ENCODE peak calls at places on chromosome 12, in nine cellular contexts. One of them, this sample, is unnamed.

GRCh38 chr12:61023231-61023630 is 1237.0 kb upstream of the USP15 start:
- DNase-seq in ureter: no peak
- DNase-seq in amygdala: no peak
- DNase-seq in activated gamma-delta T cell treated with Interleukin-2 at 50 U/mL for 16 hours: no peak
- DNase-seq in activated T-cell treated with anti-CD3 and anti-CD28 coated beads, Interleukin-2, amount 50 U/mL, for 72 hours: no peak
- DNase-seq in Daoy: no peak
- DNase-seq in H7: no peak
- DNase-seq in skeletal muscle cell: no peak
- DNase-seq in caudate nucleus: no peak
- DNase-seq in this sample: no peak

GRCh38 chr12:23049180-23049579 is 424.2 kb downstream of the ETNK1 start:
- DNase-seq in Daoy: no peak
- DNase-seq in H7: no peak
- DNase-seq in skeletal muscle cell: no peak
- DNase-seq in ureter: no peak
- DNase-seq in caudate nucleus: no peak
- DNase-seq in activated gamma-delta T cell treated with Interleukin-2 at 50 U/mL for 16 hours: no peak
- DNase-seq in activated T-cell treated with anti-CD3 and anti-CD28 coated beads, Interleukin-2, amount 50 U/mL, for 72 hours: no peak
- DNase-seq in amygdala: no peak
- DNase-seq in this sample: no peak

GRCh38 chr12:104686196-104686595 is 229.4 kb downstream of the CHST11 start:
- DNase-seq in amygdala: no peak
- DNase-seq in activated gamma-delta T cell treated with Interleukin-2 at 50 U/mL for 16 hours: no peak
- DNase-seq in skeletal muscle cell: no peak
- DNase-seq in ureter: no peak
- DNase-seq in caudate nucleus: no peak
- DNase-seq in activated T-cell treated with anti-CD3 and anti-CD28 coated beads, Interleukin-2, amount 50 U/mL, for 72 hours: no peak
- DNase-seq in Daoy: peak; percentile 47
- DNase-seq in H7: no peak
- DNase-seq in this sample: no peak

GRCh38 chr12:75315518-75315917 is 14.6 kb downstream of the CAPS2 start:
- DNase-seq in activated T-cell treated with anti-CD3 and anti-CD28 coated beads, Interleukin-2, amount 50 U/mL, for 72 hours: no peak
- DNase-seq in caudate nucleus: no peak
- DNase-seq in H7: no peak
- DNase-seq in ureter: no peak
- DNase-seq in amygdala: no peak
- DNase-seq in Daoy: peak; percentile 37
- DNase-seq in activated gamma-delta T cell treated with Interleukin-2 at 50 U/mL for 16 hours: no peak
- DNase-seq in skeletal muscle cell: peak; percentile 22
- DNase-seq in this sample: no peak

GRCh38 chr12:124727922-124728321 is 135.7 kb downstream of the SCARB1 start:
- DNase-seq in caudate nucleus: no peak
- DNase-seq in skeletal muscle cell: no peak
- DNase-seq in H7: no peak
- DNase-seq in Daoy: no peak
- DNase-seq in ureter: no peak
- DNase-seq in activated gamma-delta T cell treated with Interleukin-2 at 50 U/mL for 16 hours: no peak
- DNase-seq in amygdala: no peak
- DNase-seq in activated T-cell treated with anti-CD3 and anti-CD28 coated beads, Interleukin-2, amount 50 U/mL, for 72 hours: no peak
- DNase-seq in this sample: no peak

GRCh38 chr12:55700255-55701018 is 7.3 kb downstream of the ITGA7 start:
- DNase-seq in skeletal muscle cell: no peak
- DNase-seq in activated gamma-delta T cell treated with Interleukin-2 at 50 U/mL for 16 hours: no peak
- DNase-seq in activated T-cell treated with anti-CD3 and anti-CD28 coated beads, Interleukin-2, amount 50 U/mL, for 72 hours: no peak
- DNase-seq in H7: no peak
- DNase-seq in ureter: no peak
- DNase-seq in caudate nucleus: no peak
- DNase-seq in Daoy: peak; percentile 86
- DNase-seq in amygdala: no peak
- DNase-seq in this sample: no peak

GRCh38 chr12:5503774-5504173 is 71.9 kb downstream of the NTF3 start:
- DNase-seq in amygdala: no peak
- DNase-seq in skeletal muscle cell: no peak
- DNase-seq in H7: no peak
- DNase-seq in Daoy: no peak
- DNase-seq in activated T-cell treated with anti-CD3 and anti-CD28 coated beads, Interleukin-2, amount 50 U/mL, for 72 hours: no peak
- DNase-seq in activated gamma-delta T cell treated with Interleukin-2 at 50 U/mL for 16 hours: no peak
- DNase-seq in caudate nucleus: no peak
- DNase-seq in ureter: no peak
- DNase-seq in this sample: no peak

GRCh38 chr12:109428038-109428629 is 49.0 kb downstream of the KCTD10 start:
- DNase-seq in H7: peak; percentile 85
- DNase-seq in activated gamma-delta T cell treated with Interleukin-2 at 50 U/mL for 16 hours: peak; percentile 75
- DNase-seq in skeletal muscle cell: peak; percentile 25
- DNase-seq in Daoy: peak; percentile 80
- DNase-seq in caudate nucleus: peak; percentile 61
- DNase-seq in amygdala: no peak
- DNase-seq in activated T-cell treated with anti-CD3 and anti-CD28 coated beads, Interleukin-2, amount 50 U/mL, for 72 hours: peak; percentile 80
- DNase-seq in ureter: peak; percentile 84
- DNase-seq in this sample: peak; percentile 18

GRCh38 chr12:20212658-20213387 is 155.5 kb upstream of the PDE3A start:
- DNase-seq in ureter: peak; percentile 79
- DNase-seq in caudate nucleus: peak; percentile 83
- DNase-seq in skeletal muscle cell: peak; percentile 99
- DNase-seq in activated T-cell treated with anti-CD3 and anti-CD28 coated beads, Interleukin-2, amount 50 U/mL, for 72 hours: no peak
- DNase-seq in amygdala: no peak
- DNase-seq in activated gamma-delta T cell treated with Interleukin-2 at 50 U/mL for 16 hours: no peak
- DNase-seq in H7: peak; percentile 35
- DNase-seq in Daoy: peak; percentile 95
- DNase-seq in this sample: peak; percentile 18

GRCh38 chr12:131833896-131834641 is 5.9 kb downstream of the MMP17 start:
- DNase-seq in skeletal muscle cell: no peak
- DNase-seq in activated T-cell treated with anti-CD3 and anti-CD28 coated beads, Interleukin-2, amount 50 U/mL, for 72 hours: no peak
- DNase-seq in activated gamma-delta T cell treated with Interleukin-2 at 50 U/mL for 16 hours: no peak
- DNase-seq in ureter: peak; percentile 39
- DNase-seq in Daoy: peak; percentile 38
- DNase-seq in amygdala: no peak
- DNase-seq in H7: peak; percentile 83
- DNase-seq in caudate nucleus: peak; percentile 87
- DNase-seq in this sample: no peak

GRCh38 chr12:45425426-45425825 is 209.5 kb downstream of the ANO6 start:
- DNase-seq in ureter: no peak
- DNase-seq in skeletal muscle cell: peak; percentile 22
- DNase-seq in activated gamma-delta T cell treated with Interleukin-2 at 50 U/mL for 16 hours: no peak
- DNase-seq in H7: no peak
- DNase-seq in activated T-cell treated with anti-CD3 and anti-CD28 coated beads, Interleukin-2, amount 50 U/mL, for 72 hours: no peak
- DNase-seq in Daoy: no peak
- DNase-seq in amygdala: no peak
- DNase-seq in caudate nucleus: no peak
- DNase-seq in this sample: no peak

GRCh38 chr12:40149673-40150260 is 43.9 kb upstream of the SLC2A13 start:
- DNase-seq in Daoy: peak; percentile 6
- DNase-seq in skeletal muscle cell: no peak
- DNase-seq in H7: no peak
- DNase-seq in activated gamma-delta T cell treated with Interleukin-2 at 50 U/mL for 16 hours: no peak
- DNase-seq in activated T-cell treated with anti-CD3 and anti-CD28 coated beads, Interleukin-2, amount 50 U/mL, for 72 hours: no peak
- DNase-seq in amygdala: no peak
- DNase-seq in ureter: no peak
- DNase-seq in caudate nucleus: no peak
- DNase-seq in this sample: no peak

GRCh38 chr12:113658030-113658655 is 186.5 kb upstream of the LHX5 start:
- DNase-seq in skeletal muscle cell: no peak
- DNase-seq in ureter: no peak
- DNase-seq in activated gamma-delta T cell treated with Interleukin-2 at 50 U/mL for 16 hours: no peak
- DNase-seq in caudate nucleus: no peak
- DNase-seq in Daoy: peak; percentile 30
- DNase-seq in amygdala: no peak
- DNase-seq in activated T-cell treated with anti-CD3 and anti-CD28 coated beads, Interleukin-2, amount 50 U/mL, for 72 hours: no peak
- DNase-seq in H7: no peak
- DNase-seq in this sample: no peak

GRCh38 chr12:57755194-57755453 is 221 bp downstream of the MARCHF9 start:
- DNase-seq in activated T-cell treated with anti-CD3 and anti-CD28 coated beads, Interleukin-2, amount 50 U/mL, for 72 hours: no peak
- DNase-seq in ureter: no peak
- DNase-seq in caudate nucleus: no peak
- DNase-seq in amygdala: no peak
- DNase-seq in Daoy: no peak
- DNase-seq in H7: no peak
- DNase-seq in skeletal muscle cell: no peak
- DNase-seq in activated gamma-delta T cell treated with Interleukin-2 at 50 U/mL for 16 hours: no peak
- DNase-seq in this sample: no peak

GRCh38 chr12:123131291-123131831 is 19.5 kb downstream of the PITPNM2 start:
- DNase-seq in ureter: no peak
- DNase-seq in caudate nucleus: no peak
- DNase-seq in amygdala: no peak
- DNase-seq in activated T-cell treated with anti-CD3 and anti-CD28 coated beads, Interleukin-2, amount 50 U/mL, for 72 hours: no peak
- DNase-seq in skeletal muscle cell: no peak
- DNase-seq in H7: no peak
- DNase-seq in activated gamma-delta T cell treated with Interleukin-2 at 50 U/mL for 16 hours: no peak
- DNase-seq in Daoy: no peak
- DNase-seq in this sample: no peak

GRCh38 chr12:7935773-7936581 is at the start of gene SLC2A3:
- DNase-seq in activated T-cell treated with anti-CD3 and anti-CD28 coated beads, Interleukin-2, amount 50 U/mL, for 72 hours: peak; percentile 85
- DNase-seq in amygdala: no peak
- DNase-seq in activated gamma-delta T cell treated with Interleukin-2 at 50 U/mL for 16 hours: peak; percentile 67
- DNase-seq in caudate nucleus: peak; percentile 79
- DNase-seq in ureter: peak; percentile 82
- DNase-seq in Daoy: peak; percentile 78
- DNase-seq in skeletal muscle cell: peak; percentile 90
- DNase-seq in H7: peak; percentile 89
- DNase-seq in this sample: peak; percentile 37

GRCh38 chr12:88308825-88309224 is 166.7 kb downstream of the TMTC3 start:
- DNase-seq in ureter: no peak
- DNase-seq in H7: no peak
- DNase-seq in caudate nucleus: no peak
- DNase-seq in Daoy: peak; percentile 64
- DNase-seq in skeletal muscle cell: peak; percentile 98
- DNase-seq in activated T-cell treated with anti-CD3 and anti-CD28 coated beads, Interleukin-2, amount 50 U/mL, for 72 hours: no peak
- DNase-seq in activated gamma-delta T cell treated with Interleukin-2 at 50 U/mL for 16 hours: no peak
- DNase-seq in amygdala: no peak
- DNase-seq in this sample: no peak

GRCh38 chr12:55797068-55797467 is 20.5 kb downstream of the SARNP start:
- DNase-seq in activated T-cell treated with anti-CD3 and anti-CD28 coated beads, Interleukin-2, amount 50 U/mL, for 72 hours: peak; percentile 7
- DNase-seq in activated gamma-delta T cell treated with Interleukin-2 at 50 U/mL for 16 hours: no peak
- DNase-seq in caudate nucleus: peak; percentile 34
- DNase-seq in skeletal muscle cell: peak; percentile 14
- DNase-seq in amygdala: no peak
- DNase-seq in Daoy: peak; percentile 8
- DNase-seq in H7: peak; percentile 50
- DNase-seq in ureter: no peak
- DNase-seq in this sample: no peak

GRCh38 chr12:39252628-39253027 is 190.3 kb downstream of the KIF21A start:
- DNase-seq in activated gamma-delta T cell treated with Interleukin-2 at 50 U/mL for 16 hours: no peak
- DNase-seq in Daoy: no peak
- DNase-seq in amygdala: no peak
- DNase-seq in skeletal muscle cell: no peak
- DNase-seq in caudate nucleus: no peak
- DNase-seq in H7: no peak
- DNase-seq in activated T-cell treated with anti-CD3 and anti-CD28 coated beads, Interleukin-2, amount 50 U/mL, for 72 hours: no peak
- DNase-seq in ureter: no peak
- DNase-seq in this sample: no peak